ENCODE peak calls at places on chromosomes 12 and 14, in eight cellular contexts. O is uterus, A is PC-3, H is HCT116, S is tibial nerve, E is keratinocyte, N is tibial artery, Y is GM23248. I is an unnamed sample.

GRCh38 chr14:105659935-105660527 is 133.6 kb downstream of the TMEM121 start:
- DNase-seq in O (no peak), S (no peak), E (no peak), A (no peak), Y (no peak), H (no peak), N (peak; percentile 9), I (no peak)

GRCh38 chr14:54533100-54533499 is 23.4 kb downstream of the CGRRF1 start:
- DNase-seq in A (no peak), N (no peak), E (no peak), H (no peak), O (no peak), S (no peak), Y (no peak), I (no peak)

GRCh38 chr12:92146497-92146828 is 817 bp upstream of the BTG1 start:
- DNase-seq in O (no peak), H (no peak), S (no peak), A (no peak), N (no peak), E (no peak), Y (no peak), I (no peak)

GRCh38 chr12:109432431-109432830 is 44.7 kb downstream of the KCTD10 start:
- DNase-seq in S (no peak), A (peak; percentile 23), Y (no peak), O (no peak), E (no peak), N (no peak), H (no peak), I (no peak)

GRCh38 chr12:69475237-69475984 is 5.2 kb downstream of the FRS2 start:
- DNase-seq in Y (peak; percentile 58), O (no peak), E (no peak), A (no peak), H (no peak), S (no peak), N (no peak), I (no peak)

GRCh38 chr12:90261283-90261682 is 552.6 kb upstream of the ATP2B1 start:
- DNase-seq in O (no peak), S (no peak), H (no peak), N (no peak), E (no peak), A (no peak), Y (no peak), I (no peak)

GRCh38 chr12:112978163-112979081 is at the start of gene OAS2:
- DNase-seq in S (peak; percentile 50), A (peak; percentile 78), H (no peak), N (peak; percentile 82), E (peak; percentile 44), Y (peak; percentile 87), O (peak; percentile 52), I (no peak)

GRCh38 chr12:1934831-1935230 is 16.4 kb upstream of the CACNA2D4 start:
- DNase-seq in A (no peak), E (no peak), H (no peak), Y (no peak), N (peak; percentile 62), O (peak; percentile 12), S (no peak), I (no peak)

GRCh38 chr12:78636253-78636855 is 228.2 kb upstream of the SYT1 start:
- DNase-seq in N (no peak), E (no peak), O (no peak), S (no peak), Y (peak; percentile 2), A (no peak), H (no peak), I (no peak)
- H3K4me1 ChIP-seq in N (no peaks in the 10 kb centered on the region), E (no peaks in the 10 kb centered on the region), O (no peaks in the 10 kb centered on the region), S (no peaks in the 10 kb centered on the region), Y (no peaks in the 10 kb centered on the region), A (no peaks in the 10 kb centered on the region), H (no peaks in the 10 kb centered on the region), I (no peaks in the 10 kb centered on the region)

GRCh38 chr14:102805941-102806340 is 28.7 kb downstream of the TRAF3 start:
- DNase-seq in S (no peak), N (no peak), O (no peak), E (no peak), Y (no peak), H (no peak), A (no peak), I (no peak)

GRCh38 chr14:102803139-102803538 is 25.9 kb downstream of the TRAF3 start:
- DNase-seq in N (no peak), H (no peak), Y (no peak), S (no peak), A (no peak), O (no peak), E (no peak), I (no peak)

GRCh38 chr14:102804858-102805257 is 27.6 kb downstream of the TRAF3 start:
- DNase-seq in N (no peak), E (no peak), Y (no peak), O (no peak), H (no peak), A (no peak), S (no peak), I (no peak)

GRCh38 chr14:102806447-102806846 is 29.2 kb downstream of the TRAF3 start:
- DNase-seq in O (no peak), A (no peak), E (no peak), N (no peak), Y (no peak), S (no peak), H (no peak), I (no peak)

GRCh38 chr14:102805454-102805891 is 28.2 kb downstream of the TRAF3 start:
- DNase-seq in Y (peak; percentile 79), E (no peak), O (no peak), H (peak; percentile 68), A (peak; percentile 21), N (no peak), S (no peak), I (no peak)
- H3K4me3 ChIP-seq in Y (no peak overlapping the region), E (no peak overlapping the region), O (no peak overlapping the region), H (peak overlapping the region; percentile 1), A (no peak overlapping the region), N (no peak overlapping the region), S (no peak overlapping the region), I (no peak overlapping the region)

GRCh38 chr12:116122639-116123038 is 154.9 kb downstream of the MED13L start:
- DNase-seq in S (no peak), A (no peak), Y (no peak), N (no peak), O (no peak), E (no peak), H (no peak), I (no peak)
- H3K27ac ChIP-seq in S (no peak overlapping the region), A (peak overlapping the region; percentile 29), Y (peak overlapping the region; percentile 55), N (no peak overlapping the region), O (no peak overlapping the region), E (no peak overlapping the region), H (no peak overlapping the region), I (no peak overlapping the region)

DNA sequence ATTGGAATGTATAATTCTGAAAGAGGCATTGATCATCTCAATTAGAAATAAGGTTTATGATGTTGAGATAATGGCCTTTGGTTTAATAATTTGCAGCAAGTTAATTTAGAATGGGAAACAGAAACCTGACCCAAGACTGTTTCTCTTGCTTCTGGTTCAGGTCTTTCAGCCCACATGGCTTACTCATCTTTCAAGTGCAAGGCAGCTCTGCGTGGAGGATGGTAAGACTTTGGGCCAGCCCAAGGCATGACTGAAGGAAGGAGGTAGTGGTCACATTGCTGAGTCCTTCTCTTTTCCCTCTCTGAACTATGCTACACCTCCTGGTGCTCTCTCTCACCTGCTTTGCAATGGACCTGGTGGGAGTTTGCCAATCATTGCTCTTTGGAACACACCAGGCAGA is 98.7 kb downstream of the CAND1 start:
- DNase-seq in N (no peak), E (no peak), A (no peak), S (no peak), Y (peak; percentile 38), H (no peak), O (no peak), I (no peak)
- H3K4me1 ChIP-seq in N (no peaks in the 10 kb centered on the region), E (no peaks in the 10 kb centered on the region), A (no peaks in the 10 kb centered on the region), S (no peaks in the 10 kb centered on the region), Y (peaks cover 33% of the 10 kb centered on the region), H (no peaks in the 10 kb centered on the region), O (no peaks in the 10 kb centered on the region), I (no peaks in the 10 kb centered on the region)